ENCODE peak calls at places on chromosomes 13 and 19, in nine cellular contexts. One of them, this sample, is unnamed.

GRCh38 chr13:79090552-79091159 is 315.4 kb downstream of the RBM26 start:
- DNase-seq in nephron progenitor cell: no peak
- DNase-seq in activated T-helper 2 cell treated with anti-CD3 and anti-CD28 coated beads, Interferon-gamma antibody, Interleukin-2, Interleukin-4, amounts not matched to agents 10 μg/mL and 5 μg/mL and 100 μg/mL, durations not matched to agents 14 hours and 24 hours and 36 hours: no peak
- DNase-seq in AG08396: no peak
- DNase-seq in thoracic aorta: no peak
- DNase-seq in iPS DF 6.9: no peak
- DNase-seq in NCI-H345: no peak
- DNase-seq in fibroblast of mammary gland: no peak
- DNase-seq in ACHN: no peak
- DNase-seq in this sample: no peak

GRCh38 chr19:15831626-15832025 is 16.2 kb upstream of the OR10H1 start:
- DNase-seq in ACHN: no peak
- DNase-seq in thoracic aorta: no peak
- DNase-seq in NCI-H345: no peak
- DNase-seq in fibroblast of mammary gland: no peak
- DNase-seq in activated T-helper 2 cell treated with anti-CD3 and anti-CD28 coated beads, Interferon-gamma antibody, Interleukin-2, Interleukin-4, amounts not matched to agents 10 μg/mL and 5 μg/mL and 100 μg/mL, durations not matched to agents 14 hours and 24 hours and 36 hours: no peak
- DNase-seq in nephron progenitor cell: no peak
- DNase-seq in iPS DF 6.9: no peak
- DNase-seq in AG08396: no peak
- DNase-seq in this sample: no peak

GRCh38 chr13:60351816-60352215 is 45.2 kb upstream of the TDRD3 start:
- DNase-seq in iPS DF 6.9: no peak
- DNase-seq in AG08396: no peak
- DNase-seq in activated T-helper 2 cell treated with anti-CD3 and anti-CD28 coated beads, Interferon-gamma antibody, Interleukin-2, Interleukin-4, amounts not matched to agents 10 μg/mL and 5 μg/mL and 100 μg/mL, durations not matched to agents 14 hours and 24 hours and 36 hours: no peak
- DNase-seq in ACHN: no peak
- DNase-seq in fibroblast of mammary gland: peak
- DNase-seq in thoracic aorta: no peak
- DNase-seq in nephron progenitor cell: no peak
- DNase-seq in NCI-H345: no peak
- DNase-seq in this sample: no peak

GRCh38 chr19:39824143-39825092 is 9.5 kb downstream of the DYRK1B start:
- DNase-seq in NCI-H345: peak
- DNase-seq in activated T-helper 2 cell treated with anti-CD3 and anti-CD28 coated beads, Interferon-gamma antibody, Interleukin-2, Interleukin-4, amounts not matched to agents 10 μg/mL and 5 μg/mL and 100 μg/mL, durations not matched to agents 14 hours and 24 hours and 36 hours: peak
- DNase-seq in iPS DF 6.9: peak
- DNase-seq in AG08396: peak
- DNase-seq in nephron progenitor cell: peak
- DNase-seq in thoracic aorta: peak
- DNase-seq in fibroblast of mammary gland: peak
- DNase-seq in ACHN: no peak
- DNase-seq in this sample: peak

GRCh38 chr19:373391-374182 is 29.0 kb upstream of the MIER2 start:
- DNase-seq in iPS DF 6.9: no peak
- DNase-seq in nephron progenitor cell: no peak
- DNase-seq in thoracic aorta: no peak
- DNase-seq in NCI-H345: no peak
- DNase-seq in ACHN: no peak
- DNase-seq in activated T-helper 2 cell treated with anti-CD3 and anti-CD28 coated beads, Interferon-gamma antibody, Interleukin-2, Interleukin-4, amounts not matched to agents 10 μg/mL and 5 μg/mL and 100 μg/mL, durations not matched to agents 14 hours and 24 hours and 36 hours: no peak
- DNase-seq in AG08396: no peak
- DNase-seq in fibroblast of mammary gland: no peak
- DNase-seq in this sample: no peak

GRCh38 chr19:45215391-45216191 is 29.6 kb downstream of the EXOC3L2 start:
- DNase-seq in thoracic aorta: no peak
- DNase-seq in NCI-H345: no peak
- DNase-seq in AG08396: no peak
- DNase-seq in activated T-helper 2 cell treated with anti-CD3 and anti-CD28 coated beads, Interferon-gamma antibody, Interleukin-2, Interleukin-4, amounts not matched to agents 10 μg/mL and 5 μg/mL and 100 μg/mL, durations not matched to agents 14 hours and 24 hours and 36 hours: no peak
- DNase-seq in nephron progenitor cell: peak
- DNase-seq in fibroblast of mammary gland: no peak
- DNase-seq in iPS DF 6.9: no peak
- DNase-seq in ACHN: peak
- DNase-seq in this sample: no peak

GRCh38 chr13:30804474-30804873 is 69.1 kb downstream of the ALOX5AP start:
- DNase-seq in thoracic aorta: no peak
- DNase-seq in nephron progenitor cell: no peak
- DNase-seq in ACHN: no peak
- DNase-seq in iPS DF 6.9: no peak
- DNase-seq in activated T-helper 2 cell treated with anti-CD3 and anti-CD28 coated beads, Interferon-gamma antibody, Interleukin-2, Interleukin-4, amounts not matched to agents 10 μg/mL and 5 μg/mL and 100 μg/mL, durations not matched to agents 14 hours and 24 hours and 36 hours: no peak
- DNase-seq in AG08396: no peak
- DNase-seq in fibroblast of mammary gland: no peak
- DNase-seq in NCI-H345: no peak
- DNase-seq in this sample: no peak

GRCh38 chr13:112574476-112575294 is 13.3 kb downstream of the TUBGCP3 start:
- DNase-seq in activated T-helper 2 cell treated with anti-CD3 and anti-CD28 coated beads, Interferon-gamma antibody, Interleukin-2, Interleukin-4, amounts not matched to agents 10 μg/mL and 5 μg/mL and 100 μg/mL, durations not matched to agents 14 hours and 24 hours and 36 hours: no peak
- DNase-seq in fibroblast of mammary gland: no peak
- DNase-seq in AG08396: no peak
- DNase-seq in nephron progenitor cell: no peak
- DNase-seq in thoracic aorta: no peak
- DNase-seq in iPS DF 6.9: no peak
- DNase-seq in NCI-H345: no peak
- DNase-seq in ACHN: no peak
- DNase-seq in this sample: no peak

GRCh38 chr13:27396252-27396846 is 28.1 kb upstream of the GTF3A start:
- DNase-seq in NCI-H345: no peak
- DNase-seq in ACHN: no peak
- DNase-seq in fibroblast of mammary gland: no peak
- DNase-seq in nephron progenitor cell: no peak
- DNase-seq in thoracic aorta: no peak
- DNase-seq in iPS DF 6.9: no peak
- DNase-seq in AG08396: no peak
- DNase-seq in activated T-helper 2 cell treated with anti-CD3 and anti-CD28 coated beads, Interferon-gamma antibody, Interleukin-2, Interleukin-4, amounts not matched to agents 10 μg/mL and 5 μg/mL and 100 μg/mL, durations not matched to agents 14 hours and 24 hours and 36 hours: no peak
- DNase-seq in this sample: no peak

GRCh38 chr19:46081928-46082727 is 41.3 kb upstream of the IGFL4 start:
- DNase-seq in iPS DF 6.9: peak
- DNase-seq in NCI-H345: peak
- DNase-seq in ACHN: peak
- DNase-seq in thoracic aorta: no peak
- DNase-seq in activated T-helper 2 cell treated with anti-CD3 and anti-CD28 coated beads, Interferon-gamma antibody, Interleukin-2, Interleukin-4, amounts not matched to agents 10 μg/mL and 5 μg/mL and 100 μg/mL, durations not matched to agents 14 hours and 24 hours and 36 hours: no peak
- DNase-seq in AG08396: peak
- DNase-seq in fibroblast of mammary gland: peak
- DNase-seq in nephron progenitor cell: peak
- DNase-seq in this sample: peak

GRCh38 chr13:54356209-54356608 is 1327.6 kb downstream of the OLFM4 start:
- DNase-seq in iPS DF 6.9: no peak
- DNase-seq in fibroblast of mammary gland: no peak
- DNase-seq in activated T-helper 2 cell treated with anti-CD3 and anti-CD28 coated beads, Interferon-gamma antibody, Interleukin-2, Interleukin-4, amounts not matched to agents 10 μg/mL and 5 μg/mL and 100 μg/mL, durations not matched to agents 14 hours and 24 hours and 36 hours: no peak
- DNase-seq in ACHN: no peak
- DNase-seq in AG08396: no peak
- DNase-seq in thoracic aorta: no peak
- DNase-seq in NCI-H345: no peak
- DNase-seq in nephron progenitor cell: no peak
- DNase-seq in this sample: no peak

GRCh38 chr13:53013113-53013512 is 15.5 kb upstream of the OLFM4 start:
- DNase-seq in activated T-helper 2 cell treated with anti-CD3 and anti-CD28 coated beads, Interferon-gamma antibody, Interleukin-2, Interleukin-4, amounts not matched to agents 10 μg/mL and 5 μg/mL and 100 μg/mL, durations not matched to agents 14 hours and 24 hours and 36 hours: no peak
- DNase-seq in thoracic aorta: no peak
- DNase-seq in iPS DF 6.9: no peak
- DNase-seq in nephron progenitor cell: no peak
- DNase-seq in ACHN: no peak
- DNase-seq in fibroblast of mammary gland: no peak
- DNase-seq in AG08396: no peak
- DNase-seq in NCI-H345: no peak
- DNase-seq in this sample: no peak